ENCODE peak calls at places on chromosomes 11 and 22, in ten cellular contexts. One of them, this sample, is unnamed.

GRCh38 chr11:126174816-126175215 is 36.6 kb downstream of the RPUSD4 start:
- DNase-seq in CD4-positive, alpha-beta T cell: no peak
- DNase-seq in tibial artery: no peak
- DNase-seq in nephron progenitor cell: no peak
- DNase-seq in epithelial cell of esophagus: no peak
- DNase-seq in GM23248: no peak
- DNase-seq in GM13976: no peak
- DNase-seq in brain pericyte: no peak
- DNase-seq in HuH-7: no peak
- DNase-seq in AG08396: no peak
- DNase-seq in this sample: no peak

GRCh38 chr11:13486926-13487660 is 8.7 kb downstream of the PTH start:
- DNase-seq in GM23248: peak
- DNase-seq in brain pericyte: no peak
- DNase-seq in CD4-positive, alpha-beta T cell: peak
- DNase-seq in tibial artery: no peak
- DNase-seq in nephron progenitor cell: peak
- DNase-seq in HuH-7: peak
- DNase-seq in AG08396: peak
- DNase-seq in GM13976: peak
- DNase-seq in epithelial cell of esophagus: peak
- DNase-seq in this sample: peak

GRCh38 chr11:86500500-86501170 is 125.9 kb downstream of the CCDC81 start:
- DNase-seq in CD4-positive, alpha-beta T cell: no peak
- DNase-seq in epithelial cell of esophagus: no peak
- DNase-seq in nephron progenitor cell: no peak
- DNase-seq in AG08396: no peak
- DNase-seq in GM13976: no peak
- DNase-seq in HuH-7: no peak
- DNase-seq in GM23248: no peak
- DNase-seq in brain pericyte: no peak
- DNase-seq in tibial artery: no peak
- DNase-seq in this sample: no peak

GRCh38 chr11:86160546-86161149 is 83.9 kb upstream of the EED start:
- DNase-seq in brain pericyte: no peak
- DNase-seq in CD4-positive, alpha-beta T cell: no peak
- DNase-seq in tibial artery: no peak
- DNase-seq in epithelial cell of esophagus: peak
- DNase-seq in HuH-7: no peak
- DNase-seq in AG08396: no peak
- DNase-seq in GM13976: no peak
- DNase-seq in GM23248: peak
- DNase-seq in nephron progenitor cell: no peak
- DNase-seq in this sample: peak

GRCh38 chr11:133064152-133064877 is 468.0 kb downstream of the OPCML start:
- DNase-seq in GM23248: peak
- DNase-seq in GM13976: peak
- DNase-seq in nephron progenitor cell: peak
- DNase-seq in AG08396: peak
- DNase-seq in CD4-positive, alpha-beta T cell: no peak
- DNase-seq in HuH-7: peak
- DNase-seq in epithelial cell of esophagus: peak
- DNase-seq in brain pericyte: peak
- DNase-seq in tibial artery: peak
- DNase-seq in this sample: peak

GRCh38 chr22:28025333-28025732 is 106.3 kb upstream of the PITPNB start:
- DNase-seq in AG08396: no peak
- DNase-seq in HuH-7: no peak
- DNase-seq in nephron progenitor cell: no peak
- DNase-seq in tibial artery: no peak
- DNase-seq in epithelial cell of esophagus: no peak
- DNase-seq in GM13976: peak
- DNase-seq in GM23248: no peak
- DNase-seq in brain pericyte: no peak
- DNase-seq in CD4-positive, alpha-beta T cell: no peak
- DNase-seq in this sample: no peak

GRCh38 chr11:69106124-69106811 is 49.5 kb upstream of the SMIM38 start:
- DNase-seq in AG08396: no peak
- DNase-seq in GM13976: no peak
- DNase-seq in epithelial cell of esophagus: no peak
- DNase-seq in tibial artery: no peak
- DNase-seq in brain pericyte: no peak
- DNase-seq in GM23248: no peak
- DNase-seq in nephron progenitor cell: peak
- DNase-seq in HuH-7: no peak
- DNase-seq in CD4-positive, alpha-beta T cell: no peak
- DNase-seq in this sample: no peak

GRCh38 chr22:46971141-46971775 is 208.8 kb downstream of the TBC1D22A start:
- DNase-seq in AG08396: no peak
- DNase-seq in HuH-7: no peak
- DNase-seq in tibial artery: no peak
- DNase-seq in GM13976: no peak
- DNase-seq in brain pericyte: no peak
- DNase-seq in CD4-positive, alpha-beta T cell: no peak
- DNase-seq in epithelial cell of esophagus: no peak
- DNase-seq in GM23248: no peak
- DNase-seq in nephron progenitor cell: peak
- DNase-seq in this sample: peak

GRCh38 chr22:37186997-37187522 is 987 bp downstream of the C1QTNF6 start:
- DNase-seq in nephron progenitor cell: no peak
- DNase-seq in GM23248: peak
- DNase-seq in GM13976: no peak
- DNase-seq in tibial artery: no peak
- DNase-seq in AG08396: no peak
- DNase-seq in HuH-7: no peak
- DNase-seq in brain pericyte: no peak
- DNase-seq in epithelial cell of esophagus: no peak
- DNase-seq in CD4-positive, alpha-beta T cell: no peak
- DNase-seq in this sample: peak

GRCh38 chr11:69948256-69949141 is 129.3 kb upstream of the FGF3 start:
- DNase-seq in nephron progenitor cell: no peak
- DNase-seq in AG08396: no peak
- DNase-seq in GM23248: peak
- DNase-seq in CD4-positive, alpha-beta T cell: no peak
- DNase-seq in HuH-7: no peak
- DNase-seq in brain pericyte: no peak
- DNase-seq in GM13976: no peak
- DNase-seq in epithelial cell of esophagus: peak
- DNase-seq in tibial artery: no peak
- DNase-seq in this sample: peak

GRCh38 chr11:90218606-90219005 is 4.2 kb downstream of the CHORDC1 start:
- DNase-seq in nephron progenitor cell: peak
- DNase-seq in AG08396: no peak
- DNase-seq in HuH-7: no peak
- DNase-seq in GM13976: no peak
- DNase-seq in brain pericyte: no peak
- DNase-seq in CD4-positive, alpha-beta T cell: no peak
- DNase-seq in GM23248: no peak
- DNase-seq in epithelial cell of esophagus: no peak
- DNase-seq in tibial artery: no peak
- DNase-seq in this sample: peak

GRCh38 chr22:48753752-48754517 is 1073.7 kb downstream of the BRD1 start:
- DNase-seq in GM13976: peak
- DNase-seq in HuH-7: no peak
- DNase-seq in GM23248: no peak
- DNase-seq in nephron progenitor cell: no peak
- DNase-seq in CD4-positive, alpha-beta T cell: no peak
- DNase-seq in AG08396: no peak
- DNase-seq in epithelial cell of esophagus: no peak
- DNase-seq in tibial artery: peak
- DNase-seq in brain pericyte: no peak
- DNase-seq in this sample: no peak

GRCh38 chr11:43916621-43917020 is 25.8 kb upstream of the C11orf96 start:
- DNase-seq in GM23248: no peak
- DNase-seq in tibial artery: no peak
- DNase-seq in AG08396: no peak
- DNase-seq in CD4-positive, alpha-beta T cell: no peak
- DNase-seq in brain pericyte: no peak
- DNase-seq in epithelial cell of esophagus: no peak
- DNase-seq in HuH-7: no peak
- DNase-seq in GM13976: no peak
- DNase-seq in nephron progenitor cell: no peak
- DNase-seq in this sample: no peak

GRCh38 chr11:73539506-73540084 is 58.3 kb downstream of the FAM168A start:
- DNase-seq in epithelial cell of esophagus: no peak
- DNase-seq in brain pericyte: no peak
- DNase-seq in CD4-positive, alpha-beta T cell: no peak
- DNase-seq in tibial artery: no peak
- DNase-seq in GM13976: no peak
- DNase-seq in nephron progenitor cell: no peak
- DNase-seq in AG08396: no peak
- DNase-seq in GM23248: no peak
- DNase-seq in HuH-7: no peak
- DNase-seq in this sample: no peak

GRCh38 chr11:130979386-130979972 is 63.2 kb upstream of the SNX19 start:
- DNase-seq in GM23248: peak
- DNase-seq in HuH-7: peak
- DNase-seq in epithelial cell of esophagus: peak
- DNase-seq in brain pericyte: no peak
- DNase-seq in CD4-positive, alpha-beta T cell: no peak
- DNase-seq in GM13976: no peak
- DNase-seq in nephron progenitor cell: no peak
- DNase-seq in tibial artery: no peak
- DNase-seq in AG08396: peak
- DNase-seq in this sample: peak

GRCh38 chr11:15159085-15159484 is 44.4 kb downstream of the INSC start:
- DNase-seq in epithelial cell of esophagus: peak
- DNase-seq in GM13976: peak
- DNase-seq in HuH-7: peak
- DNase-seq in AG08396: peak
- DNase-seq in CD4-positive, alpha-beta T cell: no peak
- DNase-seq in GM23248: peak
- DNase-seq in nephron progenitor cell: no peak
- DNase-seq in tibial artery: no peak
- DNase-seq in brain pericyte: no peak
- DNase-seq in this sample: peak

GRCh38 chr11:117409511-117409910 is 81.9 kb downstream of the CEP164 start:
- DNase-seq in tibial artery: no peak
- DNase-seq in epithelial cell of esophagus: no peak
- DNase-seq in AG08396: no peak
- DNase-seq in GM23248: no peak
- DNase-seq in brain pericyte: no peak
- DNase-seq in GM13976: no peak
- DNase-seq in nephron progenitor cell: no peak
- DNase-seq in HuH-7: no peak
- DNase-seq in CD4-positive, alpha-beta T cell: no peak
- DNase-seq in this sample: no peak

GRCh38 chr11:9250139-9250582 is 15.0 kb downstream of the DENND5A start:
- DNase-seq in GM23248: no peak
- DNase-seq in brain pericyte: no peak
- DNase-seq in epithelial cell of esophagus: no peak
- DNase-seq in nephron progenitor cell: no peak
- DNase-seq in tibial artery: no peak
- DNase-seq in HuH-7: no peak
- DNase-seq in AG08396: no peak
- DNase-seq in GM13976: peak
- DNase-seq in CD4-positive, alpha-beta T cell: peak
- DNase-seq in this sample: no peak

GRCh38 chr22:46069518-46070214 is 80.7 kb upstream of the PPARA start:
- DNase-seq in epithelial cell of esophagus: peak
- DNase-seq in GM23248: peak
- DNase-seq in CD4-positive, alpha-beta T cell: no peak
- DNase-seq in nephron progenitor cell: no peak
- DNase-seq in AG08396: peak
- DNase-seq in GM13976: no peak
- DNase-seq in brain pericyte: no peak
- DNase-seq in HuH-7: no peak
- DNase-seq in tibial artery: peak
- DNase-seq in this sample: peak

GRCh38 chr11:20669833-20670684 is 673 bp downstream of the NELL1 start:
- DNase-seq in GM23248: no peak
- DNase-seq in tibial artery: no peak
- DNase-seq in nephron progenitor cell: peak
- DNase-seq in epithelial cell of esophagus: no peak
- DNase-seq in brain pericyte: no peak
- DNase-seq in HuH-7: no peak
- DNase-seq in GM13976: no peak
- DNase-seq in AG08396: no peak
- DNase-seq in CD4-positive, alpha-beta T cell: no peak
- DNase-seq in this sample: no peak

GRCh38 chr22:39489094-39490068 is 12.7 kb upstream of the MIEF1 start:
- DNase-seq in GM13976: no peak
- DNase-seq in tibial artery: no peak
- DNase-seq in CD4-positive, alpha-beta T cell: no peak
- DNase-seq in GM23248: no peak
- DNase-seq in nephron progenitor cell: no peak
- DNase-seq in brain pericyte: no peak
- DNase-seq in AG08396: no peak
- DNase-seq in HuH-7: no peak
- DNase-seq in epithelial cell of esophagus: no peak
- DNase-seq in this sample: no peak

GRCh38 chr11:10325398-10326079 is 20.7 kb downstream of the ADM start:
- DNase-seq in brain pericyte: peak
- DNase-seq in nephron progenitor cell: no peak
- DNase-seq in GM13976: no peak
- DNase-seq in GM23248: peak
- DNase-seq in HuH-7: no peak
- DNase-seq in tibial artery: no peak
- DNase-seq in epithelial cell of esophagus: peak
- DNase-seq in AG08396: no peak
- DNase-seq in CD4-positive, alpha-beta T cell: no peak
- DNase-seq in this sample: peak

GRCh38 chr11:114208371-114208770 is 87.8 kb upstream of the NNMT start:
- DNase-seq in GM13976: no peak
- DNase-seq in nephron progenitor cell: no peak
- DNase-seq in AG08396: no peak
- DNase-seq in GM23248: no peak
- DNase-seq in epithelial cell of esophagus: peak
- DNase-seq in tibial artery: no peak
- DNase-seq in brain pericyte: no peak
- DNase-seq in CD4-positive, alpha-beta T cell: peak
- DNase-seq in HuH-7: no peak
- DNase-seq in this sample: peak

GRCh38 chr11:106231591-106231990 is 154.1 kb downstream of the AASDHPPT start:
- DNase-seq in AG08396: peak
- DNase-seq in epithelial cell of esophagus: no peak
- DNase-seq in GM13976: no peak
- DNase-seq in nephron progenitor cell: no peak
- DNase-seq in GM23248: peak
- DNase-seq in CD4-positive, alpha-beta T cell: no peak
- DNase-seq in tibial artery: no peak
- DNase-seq in brain pericyte: no peak
- DNase-seq in HuH-7: no peak
- DNase-seq in this sample: peak

GRCh38 chr11:61966673-61967176 is 709 bp downstream of the FTH1 start:
- DNase-seq in HuH-7: no peak
- DNase-seq in nephron progenitor cell: peak
- DNase-seq in epithelial cell of esophagus: no peak
- DNase-seq in CD4-positive, alpha-beta T cell: peak
- DNase-seq in GM23248: peak
- DNase-seq in tibial artery: no peak
- DNase-seq in GM13976: no peak
- DNase-seq in brain pericyte: no peak
- DNase-seq in AG08396: no peak
- DNase-seq in this sample: peak

GRCh38 chr11:1854132-1854948 is 1.5 kb downstream of the LSP1 start:
- DNase-seq in GM13976: peak
- DNase-seq in tibial artery: no peak
- DNase-seq in brain pericyte: no peak
- DNase-seq in epithelial cell of esophagus: no peak
- DNase-seq in CD4-positive, alpha-beta T cell: no peak
- DNase-seq in GM23248: no peak
- DNase-seq in HuH-7: no peak
- DNase-seq in nephron progenitor cell: no peak
- DNase-seq in AG08396: no peak
- DNase-seq in this sample: no peak

GRCh38 chr11:45461514-45461913 is 175.4 kb upstream of the SYT13 start:
- DNase-seq in GM13976: no peak
- DNase-seq in nephron progenitor cell: no peak
- DNase-seq in GM23248: no peak
- DNase-seq in CD4-positive, alpha-beta T cell: no peak
- DNase-seq in AG08396: no peak
- DNase-seq in epithelial cell of esophagus: no peak
- DNase-seq in tibial artery: no peak
- DNase-seq in HuH-7: no peak
- DNase-seq in brain pericyte: no peak
- DNase-seq in this sample: no peak

GRCh38 chr11:129354688-129355087 is 21.0 kb upstream of the BARX2 start:
- DNase-seq in nephron progenitor cell: no peak
- DNase-seq in HuH-7: no peak
- DNase-seq in tibial artery: no peak
- DNase-seq in epithelial cell of esophagus: no peak
- DNase-seq in GM13976: no peak
- DNase-seq in brain pericyte: no peak
- DNase-seq in AG08396: no peak
- DNase-seq in GM23248: no peak
- DNase-seq in CD4-positive, alpha-beta T cell: no peak
- DNase-seq in this sample: no peak

This sample was measured in kidney tubule cell.